ENCODE peak calls at places on chromosomes 3 and 15, in six cellular contexts. T is gastrocnemius medialis, M is tibial nerve, F is RWPE1, P is cardiac muscle cell, J is A673. H is an unnamed sample.

GRCh38 chr3:15512173-15512572 is 9.3 kb downstream of the COLQ start:
- DNase-seq in F (no peak), T (peak), M (no peak), J (no peak), P (peak), H (peak)

GRCh38 chr3:130470132-130470531 is 46.8 kb upstream of the COL6A6 start:
- DNase-seq in P (peak), T (no peak), M (no peak), F (peak), J (no peak), H (no peak)

GRCh38 chr3:188533172-188533571 is 379.2 kb downstream of the LPP start:
- DNase-seq in J (no peak), T (no peak), F (no peak), P (no peak), M (no peak), H (no peak)

GRCh38 chr15:63246691-63247464 is 30.5 kb upstream of the APH1B start:
- DNase-seq in T (peak), P (peak), J (peak), M (no peak), F (peak), H (no peak)

GRCh38 chr3:99505646-99506269 is 132.6 kb upstream of the COL8A1 start:
- DNase-seq in P (peak), M (no peak), J (peak), T (peak), F (no peak), H (peak)

GRCh38 chr15:47356297-47356696 is 361.0 kb upstream of the SEMA6D start:
- DNase-seq in J (no peak), F (no peak), P (no peak), M (no peak), T (no peak), H (no peak)

GRCh38 chr15:78450285-78450858 is 12.4 kb downstream of the IREB2 start:
- DNase-seq in P (no peak), F (no peak), M (no peak), J (no peak), T (no peak), H (no peak)

GRCh38 chr3:81643721-81644120 is 117.7 kb downstream of the GBE1 start:
- DNase-seq in T (no peak), F (peak), J (peak), P (peak), M (no peak), H (no peak)

GRCh38 chr3:27659279-27660021 is 62.7 kb downstream of the EOMES start:
- DNase-seq in T (peak), F (peak), P (peak), M (peak), J (peak), H (no peak)

GRCh38 chr3:47163023-47163989 is 607 bp downstream of the SETD2 start:
- DNase-seq in J (peak), P (peak), M (peak), F (no peak), T (peak), H (no peak)

GRCh38 chr3:23004971-23005370 is 198.2 kb upstream of the UBE2E2 start:
- DNase-seq in J (no peak), T (no peak), M (no peak), F (peak), P (peak), H (peak)

GRCh38 chr15:69224383-69224782 is 63.9 kb downstream of the GLCE start:
- DNase-seq in P (peak), T (no peak), M (no peak), J (no peak), F (no peak), H (no peak)

DNA sequence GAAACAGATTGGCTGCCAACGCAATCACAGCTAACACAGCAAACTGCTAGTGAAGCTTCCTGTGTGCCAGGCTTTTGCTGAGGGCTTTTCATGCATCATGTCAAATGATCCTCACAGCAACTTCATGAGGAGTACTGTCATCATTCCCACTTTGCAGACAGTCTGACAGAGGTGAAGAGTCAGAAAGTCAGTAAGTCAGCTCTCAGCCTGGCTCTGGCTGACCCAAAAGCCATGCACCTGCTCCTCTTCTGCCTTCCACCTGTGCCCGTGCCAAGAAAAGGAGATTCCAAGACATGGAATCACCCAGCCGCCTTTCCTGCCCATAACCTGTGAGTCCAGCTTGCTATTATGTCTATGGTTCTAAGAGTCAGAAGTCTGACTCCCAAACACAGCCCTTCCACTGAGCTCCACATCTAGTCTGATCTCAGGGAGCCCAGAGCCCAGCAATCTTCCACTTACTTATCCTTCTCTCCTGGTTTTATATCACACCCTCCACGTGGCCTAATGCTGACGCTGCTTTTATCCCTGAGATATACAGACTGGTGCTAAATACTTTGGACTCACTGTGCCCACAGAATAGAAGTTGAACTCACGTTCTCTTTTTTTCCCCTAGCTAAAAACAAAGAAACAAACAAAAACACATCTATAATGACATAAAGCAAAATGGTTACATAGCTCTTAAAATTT is 66.1 kb downstream of the PLD1 start:
- DNase-seq in M (no peak), F (no peak), P (no peak), J (no peak), T (no peak), H (no peak)
- H3K27ac ChIP-seq in M (no peak), F (no peak), P (no peak), J (no peak), T (no peak), H (no peak)

DNA sequence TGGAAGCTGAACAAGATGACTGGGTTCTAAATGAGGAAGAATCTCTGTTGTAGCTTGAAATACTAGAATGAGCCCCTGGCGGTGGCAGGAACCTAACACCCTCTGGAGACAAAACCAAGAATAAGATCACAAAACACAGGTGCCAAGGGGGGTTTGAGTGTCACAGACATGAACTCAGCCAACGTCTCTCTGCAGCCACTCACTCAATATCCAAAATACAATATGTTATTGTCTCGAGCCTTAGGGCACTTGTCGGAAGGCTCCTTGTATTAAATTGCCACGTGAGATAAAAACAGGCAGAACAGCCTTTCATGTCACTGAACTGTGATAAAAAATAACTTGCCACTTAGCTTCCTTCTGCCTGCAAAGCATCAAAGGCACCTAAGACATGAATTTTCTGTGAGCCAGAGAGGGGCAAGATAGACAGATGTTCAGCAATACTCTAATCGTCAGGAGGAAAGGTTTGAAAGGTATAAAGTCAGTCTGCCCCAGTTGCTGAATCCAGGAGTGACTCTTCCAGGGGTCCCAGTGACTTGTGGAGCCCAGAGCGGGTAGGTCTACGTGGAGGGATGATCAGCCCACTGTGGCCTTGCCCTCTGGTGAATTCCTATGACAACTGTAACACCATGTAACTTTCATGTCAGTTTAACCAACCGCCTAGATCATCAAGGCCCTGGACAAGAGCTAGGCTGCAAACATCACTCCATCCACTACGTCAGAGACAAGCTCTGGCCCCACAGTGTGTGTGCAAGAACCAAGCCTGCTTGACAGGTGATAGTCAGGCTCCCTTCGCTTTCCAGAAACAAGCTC is 165.2 kb downstream of the OSBPL10 start:
- DNase-seq in T (no peak), P (no peak), J (no peak), M (no peak), F (no peak), H (no peak)
- TF ChIP-seq CTCF in T (no peak), P (no peak), J (no peak), M (no peak), F (no peak), H (no peak)

GRCh38 chr3:29972594-29972993 is 633.8 kb upstream of the TGFBR2 start:
- DNase-seq in F (no peak), J (peak), T (no peak), M (no peak), P (peak), H (peak)
- H3K27ac ChIP-seq in F (no peak), J (no peak), T (no peak), M (peak), P (no peak), H (no peak)

GRCh38 chr15:73787621-73788020 is 34.5 kb upstream of the INSYN1 start:
- DNase-seq in P (no peak), T (no peak), F (no peak), M (no peak), J (no peak), H (no peak)

GRCh38 chr15:73789491-73790240 is 36.5 kb upstream of the INSYN1 start:
- DNase-seq in T (no peak), M (no peak), J (no peak), P (no peak), F (no peak), H (no peak)

GRCh38 chr15:73796266-73796939 is 43.3 kb upstream of the INSYN1 start:
- DNase-seq in M (no peak), J (no peak), T (no peak), F (no peak), P (no peak), H (no peak)

GRCh38 chr15:73794501-73795133 is 41.5 kb upstream of the INSYN1 start:
- DNase-seq in T (no peak), F (no peak), P (peak), M (no peak), J (peak), H (no peak)

DNA sequence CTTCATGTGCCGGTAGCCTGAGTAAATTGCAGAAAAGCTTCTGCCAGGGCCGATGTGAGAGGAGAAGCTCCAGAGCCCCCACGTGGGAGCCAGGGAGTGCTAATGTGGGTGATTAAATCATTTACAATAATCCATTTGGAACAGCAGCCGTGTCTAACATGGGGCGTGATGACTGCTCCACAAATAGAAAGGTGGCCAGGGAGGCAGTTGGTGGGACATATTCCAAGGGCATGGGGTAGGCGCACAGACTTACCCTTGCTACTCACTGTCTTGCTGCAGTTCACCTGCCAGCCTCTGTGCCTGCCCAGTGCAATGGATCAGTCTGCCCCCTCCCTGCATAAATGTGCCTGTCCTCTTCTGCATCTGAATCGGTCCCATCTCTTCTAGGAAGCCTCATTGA is 39.3 kb upstream of the INSYN1 start:
- DNase-seq in T (peak), M (no peak), J (no peak), P (no peak), F (no peak), H (no peak)
- TF ChIP-seq CTCF in T (no peak), M (no peak), J (no peak), P (no peak), F (no peak), H (no peak)

GRCh38 chr3:119663885-119664284 is 3.5 kb upstream of the POPDC2 start:
- DNase-seq in P (peak), F (no peak), T (no peak), J (peak), M (no peak), H (no peak)
- H3K27ac ChIP-seq in P (peak), F (no peak), T (peak), J (no peak), M (no peak), H (no peak)

GRCh38 chr15:27550635-27551034 is 548.5 kb downstream of the OCA2 start:
- DNase-seq in J (no peak), M (no peak), P (no peak), T (no peak), F (no peak), H (no peak)
- TF ChIP-seq CTCF in J (no peak), M (no peak), P (no peak), T (no peak), F (no peak), H (no peak)